ENCODE peak calls at places on chromosomes 1 and 21, in four cellular contexts. J is hepatocyte, Y is ovary, P is PC-3. H is an unnamed sample. For H3K4me1, the result is how much of the 10 kb centered on the place peaks cover.

GRCh38 chr1:193070942-193071341 is 11.5 kb downstream of the RO60 start:
- DNase-seq in J (no peak), Y (no peak), P (no peak), H (peak)

GRCh38 chr1:67103548-67103947 is 31.2 kb downstream of the C1orf141 start:
- DNase-seq in J (no peak), Y (no peak), P (no peak), H (no peak)

GRCh38 chr1:177517556-177517955 is 346.8 kb downstream of the BRINP2 start:
- DNase-seq in J (peak), Y (no peak), P (peak), H (peak)

GRCh38 chr1:90779573-90779972 is 62.5 kb upstream of the BARHL2 start:
- DNase-seq in J (no peak), Y (no peak), P (no peak), H (no peak)

GRCh38 chr1:27752372-27752771 is 20.6 kb upstream of the STX12 start:
- DNase-seq in J (no peak), Y (no peak), P (no peak), H (peak)

GRCh38 chr21:15015622-15016471 is 49.0 kb downstream of the NRIP1 start:
- DNase-seq in J (no peak), Y (no peak), P (peak), H (peak)

GRCh38 chr1:185681034-185681633 is 53.1 kb upstream of the HMCN1 start:
- DNase-seq in J (peak), Y (no peak), P (peak), H (peak)

GRCh38 chr1:8353386-8353785 is 35.5 kb downstream of the SLC45A1 start:
- DNase-seq in J (no peak), Y (peak), P (no peak), H (no peak)

GRCh38 chr1:9145714-9146113 is 16.8 kb upstream of the GPR157 start:
- DNase-seq in J (no peak), Y (no peak), P (no peak), H (no peak)

GRCh38 chr1:99457381-99458165 is 188.3 kb upstream of the PALMD start:
- DNase-seq in J (no peak), Y (no peak), P (peak), H (peak)

GRCh38 chr1:116483481-116484309 is 87.1 kb downstream of the CD58 start:
- DNase-seq in J (peak), Y (peak), P (no peak), H (peak)

GRCh38 chr21:29205988-29206387 is 75.5 kb downstream of the MAP3K7CL start:
- DNase-seq in J (no peak), Y (no peak), P (peak), H (no peak)
- H3K4me1 ChIP-seq in J (under half), Y (under half), P (under half), H (under half)

DNA sequence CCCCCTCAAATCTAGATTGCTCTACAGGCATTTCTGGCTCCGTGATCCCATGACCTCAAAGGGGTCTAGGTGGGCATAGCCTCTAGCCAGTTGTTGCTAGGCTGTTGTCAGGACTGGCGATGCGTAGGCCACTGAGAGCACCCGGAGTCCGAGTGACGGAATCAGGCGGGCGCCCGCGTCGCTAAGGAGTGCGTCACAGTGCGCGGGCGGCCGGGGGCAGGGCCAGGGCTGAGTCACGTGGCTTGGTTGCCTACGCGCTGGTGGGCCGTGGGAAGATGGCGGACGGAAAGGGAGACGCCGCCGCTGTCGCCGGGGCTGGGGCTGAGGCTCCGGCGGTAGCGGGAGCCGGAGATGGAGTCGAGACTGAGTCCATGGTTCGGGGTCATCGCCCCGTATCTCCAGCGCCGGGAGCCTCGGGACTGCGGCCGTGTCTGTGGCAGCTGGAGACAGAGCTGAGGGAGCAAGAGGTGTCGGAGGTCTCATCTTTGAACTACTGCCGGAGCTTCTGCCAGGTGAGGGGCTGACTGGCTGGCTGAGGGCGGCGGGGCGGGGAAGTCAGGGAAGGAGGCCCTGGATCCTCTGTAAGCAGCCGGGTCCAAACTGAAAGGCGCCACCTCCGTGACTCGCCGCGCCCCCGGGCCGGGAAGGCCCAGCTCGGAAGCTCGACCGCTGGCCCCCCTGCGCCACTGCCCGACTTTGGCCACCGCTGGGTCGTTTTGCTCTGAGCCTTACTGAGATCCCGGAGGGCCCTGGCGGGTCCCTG is at the start of gene RLF:
- DNase-seq in J (peak), Y (peak), P (peak), H (peak)
- H3K4me1 ChIP-seq in J (under half), Y (under half), P (under half), H (under half)

GRCh38 chr1:33337994-33338494 is 17.1 kb upstream of the A3GALT2 start:
- DNase-seq in J (no peak), Y (no peak), P (no peak), H (peak)
- H3K4me1 ChIP-seq in J (half or more), Y (under half), P (half or more), H (under half)

GRCh38 chr21:41945982-41946381 is 7.8 kb downstream of the C2CD2 start:
- DNase-seq in J (no peak), Y (no peak), P (no peak), H (no peak)
- H3K4me1 ChIP-seq in J (under half), Y (under half), P (under half), H (under half)

GRCh38 chr1:19390901-19391595 is 78.9 kb downstream of the SLC66A1 start:
- DNase-seq in J (peak), Y (peak), P (peak), H (peak)
- H3K4me1 ChIP-seq in J (under half), Y (under half), P (under half), H (under half)

DNA sequence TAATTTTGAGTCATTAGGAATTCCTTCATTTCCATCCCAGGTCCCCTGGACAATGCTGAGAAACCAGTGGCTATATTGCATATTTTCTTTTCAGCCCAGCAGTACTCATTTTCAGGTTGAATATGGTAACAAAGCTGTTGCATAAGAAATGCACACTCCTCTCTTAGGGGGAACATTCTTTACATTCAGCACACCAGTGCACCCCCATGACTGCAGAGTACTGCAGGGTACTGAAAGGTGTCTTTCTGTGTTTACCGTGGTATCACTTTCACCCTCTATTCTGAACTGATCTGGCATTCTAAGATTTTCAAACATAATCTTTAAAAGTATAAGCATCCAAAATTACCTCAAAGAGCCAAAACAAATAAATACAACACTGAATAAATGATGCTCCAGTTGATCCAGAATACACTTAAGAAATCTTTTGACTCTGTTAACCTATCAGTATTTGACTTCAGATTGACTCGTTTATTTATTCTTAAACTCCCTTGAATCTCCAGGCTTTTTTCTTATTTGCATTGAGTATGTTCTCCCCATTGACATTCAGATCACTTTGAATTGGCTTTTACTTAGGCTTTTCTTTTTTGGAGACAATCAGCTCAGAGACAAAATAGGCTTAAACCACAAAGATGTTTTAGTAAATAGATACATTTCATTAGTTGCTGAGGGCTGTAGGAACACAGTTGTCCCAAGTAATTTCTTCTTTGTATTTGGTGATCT is 213.6 kb downstream of the NFIA start:
- DNase-seq in J (no peak), Y (no peak), P (no peak), H (no peak)
- H3K4me1 ChIP-seq in J (under half), Y (under half), P (half or more), H (under half)

GRCh38 chr1:156502749-156503671 is 2.4 kb upstream of the MEF2D start:
- DNase-seq in J (peak), Y (peak), P (peak), H (peak)

GRCh38 chr1:156504062-156504813 is 3.7 kb upstream of the MEF2D start:
- DNase-seq in J (no peak), Y (no peak), P (peak), H (peak)

GRCh38 chr1:156502396-156502748 is 1.8 kb upstream of the MEF2D start:
- DNase-seq in J (no peak), Y (no peak), P (no peak), H (peak)

GRCh38 chr1:156504821-156505678 is 4.5 kb upstream of the MEF2D start:
- DNase-seq in J (peak), Y (peak), P (peak), H (peak)

DNA sequence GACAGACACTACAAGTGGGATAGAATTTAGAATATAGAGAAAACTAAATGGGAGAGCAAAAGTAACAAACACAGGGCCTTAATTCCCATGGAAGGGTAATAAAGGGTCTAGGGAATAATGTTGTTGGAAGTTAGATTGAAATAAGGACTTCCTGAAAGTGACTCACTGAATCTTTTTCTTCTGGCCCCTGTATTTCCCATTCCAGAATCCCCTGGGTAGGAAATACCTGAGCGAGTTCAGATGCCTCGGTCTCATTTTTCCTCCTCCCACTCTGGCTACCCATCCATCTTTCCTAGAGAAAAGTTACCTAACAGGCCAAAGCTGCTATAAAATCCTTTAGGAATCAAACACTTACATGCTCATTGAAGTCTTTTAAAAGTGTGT is 3.1 kb upstream of the MEF2D start:
- DNase-seq in J (no peak), Y (no peak), P (peak), H (peak)
- H3K4me1 ChIP-seq in J (under half), Y (under half), P (half or more), H (under half)

GRCh38 chr1:227730630-227731151 is 4.4 kb downstream of the JMJD4 start:
- DNase-seq in J (no peak), Y (no peak), P (no peak), H (no peak)
- H3K4me1 ChIP-seq in J (under half), Y (under half), P (under half), H (half or more)

DNA sequence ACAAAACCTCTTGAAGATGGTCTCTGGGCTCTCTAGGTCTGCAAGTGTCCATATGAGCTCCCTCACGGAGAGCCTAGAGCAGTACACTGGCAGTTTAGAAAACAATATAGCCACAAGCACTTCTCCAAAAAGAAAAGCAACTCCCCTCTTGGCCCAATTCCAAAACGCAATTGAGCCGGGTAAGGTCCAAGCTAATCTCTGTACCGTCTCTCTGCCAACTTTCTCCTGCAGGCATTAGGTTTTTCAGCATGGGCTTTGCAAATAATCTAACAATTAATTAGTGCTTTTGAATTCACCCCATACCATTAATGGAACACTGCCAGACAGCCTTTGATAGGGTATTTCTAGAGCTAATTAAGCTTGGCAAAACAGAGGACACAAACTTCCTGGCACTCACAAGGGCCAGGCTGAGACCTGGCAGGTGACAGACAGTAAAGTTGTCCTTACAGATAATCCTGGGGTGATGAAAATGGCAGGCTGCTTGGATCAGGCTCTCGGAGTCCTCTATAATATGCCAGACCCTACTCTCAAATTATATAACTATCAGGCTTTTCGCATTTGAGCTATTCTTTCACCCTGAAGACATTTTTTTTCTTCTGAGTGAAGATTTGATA is 39.8 kb downstream of the TGFBR3 start:
- DNase-seq in J (peak), Y (peak), P (peak), H (peak)
- H3K4me1 ChIP-seq in J (under half), Y (under half), P (under half), H (under half)

GRCh38 chr1:197197430-197197997 is 51.0 kb upstream of the ASPM start:
- DNase-seq in J (no peak), Y (no peak), P (no peak), H (no peak)

GRCh38 chr1:197198911-197199310 is 52.4 kb upstream of the ASPM start:
- DNase-seq in J (no peak), Y (no peak), P (no peak), H (no peak)

GRCh38 chr1:197198333-197198732 is 51.9 kb upstream of the ASPM start:
- DNase-seq in J (no peak), Y (no peak), P (no peak), H (no peak)

GRCh38 chr1:197199923-197200467 is 53.5 kb upstream of the ASPM start:
- DNase-seq in J (no peak), Y (no peak), P (no peak), H (no peak)

DNA sequence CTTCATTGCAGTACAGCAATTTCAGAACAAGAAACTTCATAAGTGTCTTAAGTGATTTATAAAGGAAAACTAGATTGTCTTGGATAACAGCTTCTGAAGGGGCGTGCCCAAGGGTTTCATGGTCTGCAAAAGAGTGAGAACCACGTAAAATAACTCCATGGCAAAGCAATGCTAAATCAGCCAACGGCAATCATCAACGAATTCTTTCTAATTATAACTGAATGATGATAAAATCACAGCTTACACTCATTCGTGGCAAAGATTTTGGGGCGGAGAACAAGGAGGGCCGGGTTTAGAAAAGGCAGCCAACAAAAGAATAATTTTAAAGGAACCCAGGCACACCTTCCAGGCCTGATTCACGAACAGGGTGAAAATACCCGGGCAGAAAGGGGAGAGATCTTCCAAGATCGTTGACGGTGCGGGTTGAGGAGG is 54.0 kb upstream of the ASPM start:
- DNase-seq in J (peak), Y (no peak), P (peak), H (peak)
- H3K4me1 ChIP-seq in J (under half), Y (under half), P (under half), H (under half)